ENCODE peak calls at places on chromosome 14, in seven cellular contexts. One of them, this sample, is unnamed.

GRCh38 chr14:98466807-98467206 is 805.2 kb downstream of the BCL11B start:
- DNase-seq in GDM1: no peak
- DNase-seq in stimulated activated CD4-positive, alpha-beta T cell treated with anti-CD3 and anti-CD28 coated beads, TNF-alpha, amount 100 ng/mL, for 48 hours: no peak
- DNase-seq in RPMI7951: no peak
- DNase-seq in posterior vena cava: no peak
- DNase-seq in activated T-cell treated with anti-CD3 and anti-CD28 coated beads, Interleukin-2, amount 50 U/mL, for 4 hours: no peak
- DNase-seq in NCI-H510A: no peak
- DNase-seq in this sample: no peak

GRCh38 chr14:64040044-64040443 is 187.2 kb downstream of the SYNE2 start:
- DNase-seq in GDM1: no peak
- DNase-seq in stimulated activated CD4-positive, alpha-beta T cell treated with anti-CD3 and anti-CD28 coated beads, TNF-alpha, amount 100 ng/mL, for 48 hours: no peak
- DNase-seq in RPMI7951: no peak
- DNase-seq in posterior vena cava: no peak
- DNase-seq in activated T-cell treated with anti-CD3 and anti-CD28 coated beads, Interleukin-2, amount 50 U/mL, for 4 hours: no peak
- DNase-seq in NCI-H510A: no peak
- DNase-seq in this sample: peak; percentile 32

GRCh38 chr14:25622752-25623151 is 572.8 kb upstream of the STXBP6 start:
- DNase-seq in GDM1: no peak
- DNase-seq in stimulated activated CD4-positive, alpha-beta T cell treated with anti-CD3 and anti-CD28 coated beads, TNF-alpha, amount 100 ng/mL, for 48 hours: no peak
- DNase-seq in RPMI7951: no peak
- DNase-seq in posterior vena cava: no peak
- DNase-seq in activated T-cell treated with anti-CD3 and anti-CD28 coated beads, Interleukin-2, amount 50 U/mL, for 4 hours: no peak
- DNase-seq in NCI-H510A: no peak
- DNase-seq in this sample: no peak

GRCh38 chr14:75821828-75822521 is 159.8 kb downstream of the TGFB3 start:
- DNase-seq in GDM1: no peak
- DNase-seq in stimulated activated CD4-positive, alpha-beta T cell treated with anti-CD3 and anti-CD28 coated beads, TNF-alpha, amount 100 ng/mL, for 48 hours: no peak
- DNase-seq in RPMI7951: no peak
- DNase-seq in posterior vena cava: no peak
- DNase-seq in activated T-cell treated with anti-CD3 and anti-CD28 coated beads, Interleukin-2, amount 50 U/mL, for 4 hours: no peak
- DNase-seq in NCI-H510A: peak; percentile 15
- DNase-seq in this sample: peak; percentile 62

GRCh38 chr14:102849522-102850379 is 72.5 kb downstream of the TRAF3 start:
- DNase-seq in GDM1: no peak
- DNase-seq in stimulated activated CD4-positive, alpha-beta T cell treated with anti-CD3 and anti-CD28 coated beads, TNF-alpha, amount 100 ng/mL, for 48 hours: no peak
- DNase-seq in RPMI7951: no peak
- DNase-seq in posterior vena cava: no peak
- DNase-seq in activated T-cell treated with anti-CD3 and anti-CD28 coated beads, Interleukin-2, amount 50 U/mL, for 4 hours: no peak
- DNase-seq in NCI-H510A: no peak
- DNase-seq in this sample: no peak

GRCh38 chr14:31380106-31380505 is 40.2 kb downstream of the HEATR5A start:
- DNase-seq in GDM1: no peak
- DNase-seq in stimulated activated CD4-positive, alpha-beta T cell treated with anti-CD3 and anti-CD28 coated beads, TNF-alpha, amount 100 ng/mL, for 48 hours: no peak
- DNase-seq in RPMI7951: no peak
- DNase-seq in posterior vena cava: no peak
- DNase-seq in activated T-cell treated with anti-CD3 and anti-CD28 coated beads, Interleukin-2, amount 50 U/mL, for 4 hours: no peak
- DNase-seq in NCI-H510A: no peak
- DNase-seq in this sample: no peak

GRCh38 chr14:52033131-52033642 is 35.7 kb downstream of the NID2 start:
- DNase-seq in GDM1: no peak
- DNase-seq in stimulated activated CD4-positive, alpha-beta T cell treated with anti-CD3 and anti-CD28 coated beads, TNF-alpha, amount 100 ng/mL, for 48 hours: no peak
- DNase-seq in RPMI7951: peak; percentile 83
- DNase-seq in posterior vena cava: no peak
- DNase-seq in activated T-cell treated with anti-CD3 and anti-CD28 coated beads, Interleukin-2, amount 50 U/mL, for 4 hours: no peak
- DNase-seq in NCI-H510A: no peak
- DNase-seq in this sample: peak; percentile 85

GRCh38 chr14:64407329-64407728 is 19.2 kb downstream of the MTHFD1 start:
- DNase-seq in GDM1: no peak
- DNase-seq in stimulated activated CD4-positive, alpha-beta T cell treated with anti-CD3 and anti-CD28 coated beads, TNF-alpha, amount 100 ng/mL, for 48 hours: no peak
- DNase-seq in RPMI7951: no peak
- DNase-seq in posterior vena cava: no peak
- DNase-seq in activated T-cell treated with anti-CD3 and anti-CD28 coated beads, Interleukin-2, amount 50 U/mL, for 4 hours: no peak
- DNase-seq in NCI-H510A: no peak
- DNase-seq in this sample: no peak

GRCh38 chr14:104419865-104420458 is 159.6 kb upstream of the C14orf180 start:
- DNase-seq in GDM1: no peak
- DNase-seq in stimulated activated CD4-positive, alpha-beta T cell treated with anti-CD3 and anti-CD28 coated beads, TNF-alpha, amount 100 ng/mL, for 48 hours: no peak
- DNase-seq in RPMI7951: no peak
- DNase-seq in posterior vena cava: no peak
- DNase-seq in activated T-cell treated with anti-CD3 and anti-CD28 coated beads, Interleukin-2, amount 50 U/mL, for 4 hours: no peak
- DNase-seq in NCI-H510A: no peak
- DNase-seq in this sample: no peak

GRCh38 chr14:92490239-92490959 is 23.2 kb upstream of the RIN3 start:
- DNase-seq in GDM1: no peak
- DNase-seq in stimulated activated CD4-positive, alpha-beta T cell treated with anti-CD3 and anti-CD28 coated beads, TNF-alpha, amount 100 ng/mL, for 48 hours: no peak
- DNase-seq in RPMI7951: peak; percentile 8
- DNase-seq in posterior vena cava: no peak
- DNase-seq in activated T-cell treated with anti-CD3 and anti-CD28 coated beads, Interleukin-2, amount 50 U/mL, for 4 hours: no peak
- DNase-seq in NCI-H510A: no peak
- DNase-seq in this sample: no peak

GRCh38 chr14:54440454-54440853 is 720 bp downstream of the CNIH1 start:
- DNase-seq in GDM1: no peak
- DNase-seq in stimulated activated CD4-positive, alpha-beta T cell treated with anti-CD3 and anti-CD28 coated beads, TNF-alpha, amount 100 ng/mL, for 48 hours: no peak
- DNase-seq in RPMI7951: no peak
- DNase-seq in posterior vena cava: no peak
- DNase-seq in activated T-cell treated with anti-CD3 and anti-CD28 coated beads, Interleukin-2, amount 50 U/mL, for 4 hours: no peak
- DNase-seq in NCI-H510A: no peak
- DNase-seq in this sample: no peak

GRCh38 chr14:23023500-23024152 is 11.1 kb downstream of the PSMB5 start:
- DNase-seq in GDM1: no peak
- DNase-seq in stimulated activated CD4-positive, alpha-beta T cell treated with anti-CD3 and anti-CD28 coated beads, TNF-alpha, amount 100 ng/mL, for 48 hours: no peak
- DNase-seq in RPMI7951: no peak
- DNase-seq in posterior vena cava: no peak
- DNase-seq in activated T-cell treated with anti-CD3 and anti-CD28 coated beads, Interleukin-2, amount 50 U/mL, for 4 hours: no peak
- DNase-seq in NCI-H510A: no peak
- DNase-seq in this sample: no peak

GRCh38 chr14:50333010-50333409 is 20.9 kb downstream of the DMAC2L start:
- DNase-seq in GDM1: no peak
- DNase-seq in stimulated activated CD4-positive, alpha-beta T cell treated with anti-CD3 and anti-CD28 coated beads, TNF-alpha, amount 100 ng/mL, for 48 hours: no peak
- DNase-seq in RPMI7951: peak; percentile 52
- DNase-seq in posterior vena cava: no peak
- DNase-seq in activated T-cell treated with anti-CD3 and anti-CD28 coated beads, Interleukin-2, amount 50 U/mL, for 4 hours: no peak
- DNase-seq in NCI-H510A: no peak
- DNase-seq in this sample: peak; percentile 81

GRCh38 chr14:53929871-53930685 is 26.5 kb downstream of the BMP4 start:
- DNase-seq in GDM1: no peak
- DNase-seq in stimulated activated CD4-positive, alpha-beta T cell treated with anti-CD3 and anti-CD28 coated beads, TNF-alpha, amount 100 ng/mL, for 48 hours: no peak
- DNase-seq in RPMI7951: no peak
- DNase-seq in posterior vena cava: no peak
- DNase-seq in activated T-cell treated with anti-CD3 and anti-CD28 coated beads, Interleukin-2, amount 50 U/mL, for 4 hours: no peak
- DNase-seq in NCI-H510A: no peak
- DNase-seq in this sample: no peak

GRCh38 chr14:61154606-61155005 is 126.5 kb downstream of the TMEM30B start:
- DNase-seq in GDM1: no peak
- DNase-seq in stimulated activated CD4-positive, alpha-beta T cell treated with anti-CD3 and anti-CD28 coated beads, TNF-alpha, amount 100 ng/mL, for 48 hours: no peak
- DNase-seq in RPMI7951: no peak
- DNase-seq in posterior vena cava: no peak
- DNase-seq in activated T-cell treated with anti-CD3 and anti-CD28 coated beads, Interleukin-2, amount 50 U/mL, for 4 hours: no peak
- DNase-seq in NCI-H510A: no peak
- DNase-seq in this sample: peak; percentile 22

GRCh38 chr14:49972199-49972671 is 79.4 kb downstream of the ARF6 start:
- DNase-seq in GDM1: peak; percentile 22
- DNase-seq in stimulated activated CD4-positive, alpha-beta T cell treated with anti-CD3 and anti-CD28 coated beads, TNF-alpha, amount 100 ng/mL, for 48 hours: no peak
- DNase-seq in RPMI7951: peak; percentile 83
- DNase-seq in posterior vena cava: no peak
- DNase-seq in activated T-cell treated with anti-CD3 and anti-CD28 coated beads, Interleukin-2, amount 50 U/mL, for 4 hours: no peak
- DNase-seq in NCI-H510A: no peak
- DNase-seq in this sample: peak; percentile 61

GRCh38 chr14:77882098-77882497 is 82.2 kb downstream of the ADCK1 start:
- DNase-seq in GDM1: no peak
- DNase-seq in stimulated activated CD4-positive, alpha-beta T cell treated with anti-CD3 and anti-CD28 coated beads, TNF-alpha, amount 100 ng/mL, for 48 hours: no peak
- DNase-seq in RPMI7951: peak; percentile 3
- DNase-seq in posterior vena cava: peak; percentile 76
- DNase-seq in activated T-cell treated with anti-CD3 and anti-CD28 coated beads, Interleukin-2, amount 50 U/mL, for 4 hours: no peak
- DNase-seq in NCI-H510A: peak; percentile 86
- DNase-seq in this sample: peak; percentile 38